ENCODE peak calls at places on chromosomes 5 and 9, in five cellular contexts. D, S, U, O and G are unnamed samples.

GRCh38 chr5:138488481-138488945 is 23.2 kb downstream of the EGR1 start:
- DNase-seq in D (no peak), U (no peak), O (no peak), S (no peak), G (no peak)

GRCh38 chr5:133370281-133370890 is 242.0 kb downstream of the FSTL4 start:
- DNase-seq in D (peak), S (no peak), U (no peak), O (no peak), G (no peak)

GRCh38 chr9:37464426-37465248 is 613 bp downstream of the ZBTB5 start:
- DNase-seq in S (peak), U (peak), D (peak), O (peak), G (peak)

GRCh38 chr5:135133698-135134515 is 99.9 kb upstream of the PITX1 start:
- DNase-seq in S (no peak), O (no peak), U (no peak), D (no peak), G (no peak)

GRCh38 chr5:41368158-41368557 is 142.2 kb downstream of the PLCXD3 start:
- DNase-seq in S (no peak), D (no peak), U (no peak), O (no peak), G (no peak)

GRCh38 chr5:178430187-178431062 is 159.8 kb downstream of the COL23A1 start:
- DNase-seq in O (no peak), D (peak), U (no peak), S (no peak), G (no peak)

GRCh38 chr5:58794875-58795274 is 212.0 kb downstream of the RAB3C start:
- DNase-seq in O (no peak), S (no peak), U (peak), D (no peak), G (no peak)

GRCh38 chr9:36207546-36208012 is 16.9 kb downstream of the CLTA start:
- DNase-seq in U (no peak), O (no peak), S (no peak), D (no peak), G (no peak)

GRCh38 chr5:54667136-54667535 is 149.6 kb downstream of the SNX18 start:
- DNase-seq in O (no peak), U (no peak), D (no peak), S (no peak), G (no peak)

GRCh38 chr9:6897831-6898230 is 140.1 kb downstream of the KDM4C start:
- DNase-seq in O (no peak), U (no peak), S (no peak), D (no peak), G (no peak)

GRCh38 chr9:108057421-108058136 is 568.0 kb upstream of the KLF4 start:
- DNase-seq in U (no peak), O (no peak), D (no peak), S (no peak), G (no peak)

GRCh38 chr9:3528466-3528865 is 2.7 kb upstream of the RFX3 start:
- DNase-seq in S (no peak), U (peak), O (no peak), D (no peak), G (peak)

GRCh38 chr9:84697494-84698114 is 28.1 kb downstream of the NTRK2 start:
- DNase-seq in D (peak), O (peak), U (peak), S (peak), G (peak)

GRCh38 chr9:112581469-112582176 is 95.0 kb downstream of the KIAA1958 start:
- DNase-seq in S (no peak), O (no peak), U (no peak), D (no peak), G (no peak)

GRCh38 chr9:133146746-133147411 is 16.8 kb downstream of the GBGT1 start:
- DNase-seq in U (no peak), O (no peak), D (no peak), S (no peak), G (no peak)

GRCh38 chr9:34458013-34458966 is at the start of the genes DNAI1 and FAM219A:
- DNase-seq in S (peak), D (peak), O (peak), U (peak), G (peak)

GRCh38 chr5:57386958-57387357 is 95.7 kb downstream of the ACTBL2 start:
- DNase-seq in S (no peak), O (no peak), U (no peak), D (no peak), G (no peak)

GRCh38 chr9:86795861-86796497 is 151.3 kb downstream of the GAS1 start:
- DNase-seq in S (no peak), D (peak), U (no peak), O (peak), G (no peak)

GRCh38 chr5:88675159-88675757 is 207.7 kb downstream of the MEF2C start:
- DNase-seq in D (peak), O (no peak), S (no peak), U (no peak), G (no peak)

GRCh38 chr5:39080597-39081204 is 6.5 kb upstream of the RICTOR start:
- DNase-seq in D (peak), U (peak), O (no peak), S (peak), G (no peak)

GRCh38 chr9:113516840-113517577 is 53.5 kb downstream of the RGS3 start:
- DNase-seq in S (peak), U (peak), D (peak), O (no peak), G (peak)

GRCh38 chr5:79878721-79879336 is 112.2 kb downstream of the MTX3 start:
- DNase-seq in U (peak), D (no peak), S (peak), O (no peak), G (no peak)